ENCODE peak calls at places on chromosomes 11 and 22, in ten cellular contexts. J is suprapubic skin, Y is fibroblast of lung, Q is left ventricle myocardium inferior, U is colonic mucosa, P is transverse colon, X is AG09309, T is fibroblast of the aortic adventitia, O is Peyer's patch, L is lower lobe of right lung. R is an unnamed sample.

GRCh38 chr22:22721681-22722309 is 77.4 kb downstream of the GGTLC2 start:
- DNase-seq in L (peak), U (no peak), O (peak), Q (no peak), J (no peak), P (no peak), X (no peak), T (peak), Y (peak), R (peak)

GRCh38 chr11:11047851-11048610 is 190.2 kb upstream of the ZBED5 start:
- DNase-seq in Q (no peak), O (no peak), T (no peak), L (no peak), X (no peak), J (no peak), U (no peak), P (no peak), Y (no peak), R (no peak)

GRCh38 chr11:128690746-128691091 is 3.2 kb upstream of the FLI1 start:
- DNase-seq in T (no peak), O (no peak), U (no peak), X (no peak), P (no peak), J (no peak), Y (no peak), Q (no peak), L (peak), R (no peak)

GRCh38 chr11:94168882-94169281 is 40.2 kb downstream of the PANX1 start:
- DNase-seq in J (no peak), L (no peak), P (no peak), X (no peak), Q (no peak), Y (no peak), T (no peak), O (no peak), U (no peak), R (no peak)

GRCh38 chr22:30561402-30562154 is 12.9 kb downstream of the GAL3ST1 start:
- DNase-seq in Q (no peak), U (no peak), O (no peak), T (no peak), X (no peak), P (no peak), Y (no peak), J (no peak), L (no peak), R (no peak)

GRCh38 chr11:66113132-66113856 is 43.2 kb downstream of the PACS1 start:
- DNase-seq in Y (peak), L (no peak), P (no peak), U (no peak), X (no peak), T (peak), Q (no peak), J (no peak), O (no peak), R (peak)

GRCh38 chr22:36332623-36333331 is 55.0 kb downstream of the MYH9 start:
- DNase-seq in Y (no peak), L (peak), U (peak), P (peak), X (no peak), Q (no peak), T (peak), O (no peak), J (no peak), R (peak)

GRCh38 chr11:97856666-97857065 is 1164.1 kb upstream of the CNTN5 start:
- DNase-seq in X (no peak), J (no peak), P (no peak), Y (no peak), U (no peak), Q (no peak), L (no peak), O (no peak), T (no peak), R (no peak)

GRCh38 chr11:15688351-15688792 is 573.6 kb downstream of the INSC start:
- DNase-seq in Q (peak), J (no peak), O (no peak), P (no peak), U (peak), X (no peak), T (peak), Y (peak), L (no peak), R (no peak)

GRCh38 chr11:1830500-1831223 is 4.1 kb upstream of the SYT8 start:
- DNase-seq in X (no peak), T (no peak), O (no peak), L (peak), U (peak), Q (no peak), P (peak), Y (no peak), J (peak), R (no peak)

GRCh38 chr22:21791635-21792625 is 56.3 kb upstream of the YPEL1 start:
- DNase-seq in Y (peak), T (peak), J (no peak), U (no peak), O (no peak), L (no peak), X (no peak), Q (no peak), P (no peak), R (no peak)

GRCh38 chr11:57205046-57205671 is 23.4 kb downstream of the LRRC55 start:
- DNase-seq in X (peak), U (no peak), T (peak), O (no peak), Y (peak), P (no peak), J (no peak), L (no peak), Q (no peak), R (peak)

GRCh38 chr22:21712751-21713427 is 22.7 kb downstream of the YPEL1 start:
- DNase-seq in P (peak), O (peak), L (peak), Q (peak), Y (peak), U (peak), T (peak), J (no peak), X (peak), R (peak)

GRCh38 chr11:43922295-43922648 is 20.2 kb upstream of the C11orf96 start:
- DNase-seq in O (no peak), L (no peak), U (no peak), J (no peak), X (no peak), P (no peak), T (no peak), Q (no peak), Y (no peak), R (no peak)

GRCh38 chr11:6610591-6610990 is 1.4 kb downstream of the TAF10 start:
- DNase-seq in O (no peak), J (no peak), U (peak), T (no peak), Y (no peak), L (peak), X (no peak), P (no peak), Q (no peak), R (no peak)

GRCh38 chr11:114008331-114008730 is 33.4 kb downstream of the HTR3A start:
- DNase-seq in X (no peak), O (no peak), U (no peak), L (no peak), Q (no peak), Y (no peak), T (no peak), J (no peak), P (no peak), R (no peak)

GRCh38 chr11:27914080-27914479 is 193.9 kb downstream of the KIF18A start:
- DNase-seq in P (no peak), U (no peak), J (no peak), O (no peak), Q (no peak), T (peak), X (no peak), Y (no peak), L (no peak), R (no peak)

GRCh38 chr22:44814266-44815098 is 62.1 kb downstream of the ARHGAP8 start:
- DNase-seq in Y (no peak), J (no peak), T (no peak), L (no peak), U (no peak), Q (peak), O (no peak), X (no peak), P (no peak), R (no peak)

GRCh38 chr11:47858169-47858543 is 10.0 kb upstream of the NUP160 start:
- DNase-seq in Y (peak), P (no peak), O (no peak), J (no peak), U (no peak), L (no peak), T (peak), Q (no peak), X (peak), R (no peak)

GRCh38 chr22:18032455-18033101 is 8.2 kb upstream of the MICAL3 start:
- DNase-seq in Q (no peak), Y (peak), J (peak), L (no peak), U (no peak), X (no peak), O (no peak), P (no peak), T (peak), R (no peak)

DNA sequence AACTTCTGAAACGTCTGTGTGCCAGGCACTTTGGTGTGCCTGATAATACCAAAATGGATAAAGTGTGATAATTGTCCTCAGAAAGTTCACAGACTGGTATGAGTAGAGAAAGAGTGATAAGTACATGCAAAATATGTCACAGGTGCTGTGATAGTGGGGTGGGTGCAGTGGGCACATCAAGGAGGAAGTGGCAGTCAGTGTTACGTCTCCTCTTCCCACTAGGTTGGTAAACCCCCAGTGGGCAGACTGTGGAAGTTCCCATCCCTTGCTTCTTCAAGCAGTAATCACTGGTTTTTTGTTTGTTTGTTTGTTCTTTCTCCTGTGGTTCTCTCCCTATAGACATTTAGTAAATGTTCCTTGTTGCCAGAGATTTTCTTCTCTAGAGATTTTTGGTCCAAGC is 5.4 kb downstream of the RNF121 start:
- DNase-seq in X (no peak), Y (no peak), P (no peak), Q (no peak), L (no peak), U (no peak), J (no peak), T (no peak), O (peak), R (no peak)
- TF ChIP-seq CTCF in X (no peak), Y (no peak), P (no peak), Q (no peak), L (no peak), U (no peak), J (no peak), T (no peak), O (peak), R (no peak)

GRCh38 chr22:46056169-46057041 is 79.4 kb upstream of the WNT7B start:
- DNase-seq in X (no peak), J (peak), U (no peak), L (peak), O (no peak), Y (no peak), Q (peak), P (peak), T (peak), R (no peak)
- H3K4me3 ChIP-seq in X (peak), J (peak), U (no peak), L (peak), O (no peak), Y (peak), Q (peak), P (peak), T (peak), R (no peak)

GRCh38 chr22:23789121-23789520 is 2.4 kb downstream of the SMARCB1 start:
- DNase-seq in L (no peak), P (no peak), Y (no peak), O (no peak), T (no peak), U (no peak), X (no peak), J (no peak), Q (no peak), R (no peak)
- TF ChIP-seq CTCF in L (no peak), P (no peak), Y (no peak), O (no peak), T (no peak), U (no peak), X (no peak), J (no peak), Q (no peak), R (no peak)

GRCh38 chr11:71931245-71931602 is 2.4 kb downstream of the RNF121 start:
- DNase-seq in T (peak), U (no peak), Q (no peak), O (no peak), Y (no peak), X (no peak), P (no peak), J (no peak), L (no peak), R (no peak)

GRCh38 chr11:71928739-71929443 is at the start of gene RNF121:
- DNase-seq in Y (peak), T (peak), J (peak), U (peak), Q (peak), L (peak), X (peak), O (peak), P (peak), R (peak)

GRCh38 chr11:71927813-71928738 is at the start of gene XNDC1N:
- DNase-seq in Y (peak), O (peak), U (peak), X (peak), P (peak), J (peak), L (peak), Q (peak), T (peak), R (peak)

GRCh38 chr11:71929491-71929890 is 645 bp downstream of the RNF121 start:
- DNase-seq in L (no peak), P (no peak), Q (no peak), Y (no peak), X (no peak), T (no peak), O (no peak), J (no peak), U (no peak), R (no peak)

DNA sequence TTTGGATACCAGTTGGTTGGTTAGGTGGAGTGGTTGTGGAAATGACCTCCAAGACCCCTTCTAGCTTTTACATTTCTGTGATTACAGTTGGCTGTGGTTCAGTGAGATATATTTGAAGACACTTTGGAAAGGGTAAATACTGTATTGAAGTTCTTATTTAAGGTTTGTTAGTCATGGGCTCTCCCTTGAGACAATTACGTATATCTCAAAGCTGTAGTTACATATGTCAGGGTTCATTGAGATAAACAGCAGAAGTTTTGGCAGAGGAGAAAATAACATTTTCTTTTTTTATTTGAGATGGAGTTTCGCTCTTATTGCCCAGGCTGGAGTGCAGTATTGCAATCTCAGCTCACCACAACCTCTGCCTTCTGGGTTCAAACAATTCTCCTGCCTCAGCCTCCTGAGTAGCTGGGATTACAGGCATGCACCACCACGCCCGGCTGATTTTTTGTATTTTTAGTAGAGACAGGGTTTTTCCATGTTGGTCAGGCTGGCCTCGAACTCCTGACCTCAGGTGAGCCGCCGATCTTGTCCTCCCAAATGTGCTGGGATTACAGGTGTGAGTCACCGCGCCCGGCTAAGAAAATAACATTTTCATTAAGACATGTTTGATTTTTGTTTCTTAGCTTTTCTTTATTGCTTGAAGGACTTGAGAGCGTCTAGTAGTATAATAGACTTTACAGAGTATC is 1.9 kb downstream of the RNF121 start:
- DNase-seq in O (no peak), Q (no peak), J (no peak), P (no peak), U (no peak), X (no peak), L (no peak), T (peak), Y (no peak), R (no peak)
- H3K4me3 ChIP-seq in O (peak), Q (no peak), J (no peak), P (no peak), U (no peak), X (no peak), L (no peak), T (peak), Y (no peak), R (no peak)

R was measured in choroid plexus epithelial cell.